ENCODE peak calls at places on chromosomes 7 and 10, in eight cellular contexts. Z is AG04450; T is suprapubic skin; O is CD8-positive, alpha-beta T cell; Y is body of pancreas; E is CD8-positive, alpha-beta memory T cell; W is PC-9; R is uterus. V is an unnamed sample. For H3K9me3, the result is how much of the 10 kb centered on the place peaks cover.

GRCh38 chr10:102421645-102422585 is 1.3 kb downstream of the FBXL15 start:
- DNase-seq in Z (no peak), Y (peak), W (peak), O (no peak), E (no peak), R (no peak), T (no peak), V (peak)

GRCh38 chr10:33252794-33253203 is 81.7 kb downstream of the NRP1 start:
- DNase-seq in O (no peak), R (no peak), T (no peak), W (no peak), Z (peak), E (no peak), Y (no peak), V (no peak)

GRCh38 chr7:84200859-84201258 is 6.3 kb upstream of the SEMA3A start:
- DNase-seq in O (no peak), R (no peak), T (no peak), W (no peak), E (no peak), Y (no peak), Z (peak), V (no peak)

GRCh38 chr10:1233031-1233430 is 176.8 kb downstream of the WDR37 start:
- DNase-seq in O (no peak), Y (no peak), T (no peak), Z (no peak), E (no peak), W (no peak), R (no peak), V (no peak)

GRCh38 chr7:51647486-51647885 is 330.9 kb upstream of the COBL start:
- DNase-seq in W (no peak), E (no peak), Z (no peak), O (no peak), R (no peak), T (no peak), Y (no peak), V (no peak)

GRCh38 chr10:119981826-119982225 is 89.3 kb downstream of the SEC23IP start:
- DNase-seq in T (no peak), Y (no peak), O (no peak), R (no peak), W (no peak), E (no peak), Z (no peak), V (peak)

GRCh38 chr10:77925795-77926565 is 575 bp downstream of the DLG5 start:
- DNase-seq in R (peak), O (no peak), Y (peak), T (peak), Z (no peak), E (no peak), W (peak), V (no peak)

GRCh38 chr10:26359670-26360069 is 78.5 kb upstream of the APBB1IP start:
- DNase-seq in W (no peak), R (no peak), E (no peak), Y (no peak), O (no peak), Z (no peak), T (no peak), V (no peak)

GRCh38 chr7:140019606-140020005 is 43.1 kb downstream of the PARP12 start:
- DNase-seq in Z (no peak), O (no peak), T (no peak), E (no peak), W (no peak), R (no peak), Y (no peak), V (no peak)

GRCh38 chr10:6843477-6843876 is 263.4 kb upstream of the PRKCQ start:
- DNase-seq in R (no peak), Y (no peak), O (no peak), T (no peak), E (no peak), W (no peak), Z (no peak), V (no peak)

GRCh38 chr7:47654672-47655340 is 72.9 kb upstream of the TNS3 start:
- DNase-seq in T (no peak), R (no peak), W (no peak), E (no peak), Z (peak), Y (no peak), O (no peak), V (no peak)

GRCh38 chr7:154942718-154943117 is 60.2 kb downstream of the PAXIP1 start:
- DNase-seq in Z (no peak), Y (no peak), O (no peak), W (no peak), T (no peak), E (no peak), R (no peak), V (no peak)

GRCh38 chr10:72637398-72637857 is 11.5 kb upstream of the MICU1 start:
- DNase-seq in E (no peak), R (no peak), T (no peak), O (no peak), Y (no peak), W (peak), Z (no peak), V (peak)

GRCh38 chr7:36019966-36020365 is 133.1 kb upstream of the EEPD1 start:
- DNase-seq in T (no peak), Y (no peak), R (no peak), E (no peak), O (peak), W (no peak), Z (no peak), V (no peak)

DNA sequence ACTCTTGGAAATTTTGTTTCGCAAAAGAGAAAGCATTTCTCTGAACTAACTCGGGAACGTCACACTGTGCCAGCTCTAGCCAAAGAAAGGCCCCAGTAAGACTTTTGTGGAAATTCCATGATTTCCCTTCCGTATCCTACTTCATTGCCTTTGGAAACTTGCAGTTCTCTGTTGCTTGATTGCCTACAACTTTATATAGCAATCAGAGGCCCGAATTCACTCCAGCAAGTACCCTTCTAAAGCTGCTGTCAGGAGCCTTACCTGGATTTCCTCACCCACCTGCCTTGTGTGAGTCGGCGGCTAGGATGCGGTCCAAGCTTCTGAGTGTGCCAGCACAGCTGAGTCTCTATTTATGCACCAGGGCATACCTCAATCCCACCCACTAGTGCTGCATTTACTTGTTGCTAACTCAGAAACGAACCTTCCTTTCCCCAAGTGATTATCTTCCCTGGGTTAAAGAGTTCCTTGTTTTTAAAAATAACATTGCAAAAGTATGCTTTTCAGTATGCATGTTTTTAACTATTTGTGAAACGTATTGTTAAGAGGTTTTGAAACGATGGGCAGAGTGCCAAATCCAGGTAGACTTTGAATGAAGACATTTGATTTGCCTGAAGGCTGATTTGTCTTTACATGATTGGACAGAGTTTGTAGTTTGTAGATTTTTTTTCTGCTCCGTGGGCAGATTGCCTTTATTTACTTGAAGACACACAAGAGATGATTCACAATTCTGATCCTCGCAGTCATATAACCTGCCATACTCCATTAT is at the start of gene AGR2:
- DNase-seq in Z (no peak), R (no peak), Y (no peak), T (no peak), O (no peak), E (no peak), W (peak), V (no peak)
- H3K27ac ChIP-seq in Z (no peak), R (no peak), Y (peak), T (peak), O (no peak), E (no peak), W (peak), V (no peak)

GRCh38 chr10:133474027-133474426 is 20.3 kb downstream of the SCART1 start:
- DNase-seq in W (no peak), R (no peak), Z (no peak), O (no peak), E (no peak), T (no peak), Y (no peak), V (no peak)

GRCh38 chr10:133474833-133475734 is 21.3 kb downstream of the SCART1 start:
- DNase-seq in W (no peak), O (no peak), R (no peak), E (no peak), Y (no peak), Z (no peak), T (no peak), V (no peak)

GRCh38 chr10:133475821-133476640 is 22.3 kb downstream of the SCART1 start:
- DNase-seq in O (no peak), E (no peak), R (no peak), Y (no peak), T (no peak), Z (no peak), W (no peak), V (no peak)

GRCh38 chr10:133471300-133472109 is 17.8 kb downstream of the SCART1 start:
- DNase-seq in E (no peak), Y (no peak), Z (no peak), W (no peak), O (no peak), T (no peak), R (no peak), V (no peak)

GRCh38 chr10:133473270-133473669 is 19.5 kb downstream of the SCART1 start:
- DNase-seq in E (no peak), T (no peak), W (no peak), Z (no peak), Y (no peak), O (no peak), R (no peak), V (no peak)
- H3K9me3 ChIP-seq in E (under half), T (under half), W (under half), Z (under half), Y (under half), O (under half), R (under half), V (under half)

GRCh38 chr7:113548137-113548536 is 370.7 kb downstream of the PPP1R3A start:
- DNase-seq in W (no peak), Y (no peak), E (no peak), T (no peak), R (no peak), O (no peak), Z (no peak), V (no peak)
- H3K27ac ChIP-seq in W (no peak), Y (no peak), E (no peak), T (no peak), R (no peak), O (no peak), Z (no peak), V (no peak)

GRCh38 chr10:105952153-105952552 is 1212.4 kb downstream of the SORCS1 start:
- DNase-seq in O (no peak), W (no peak), Z (peak), E (no peak), R (no peak), T (no peak), Y (peak), V (no peak)

GRCh38 chr10:105950410-105950809 is 1214.1 kb downstream of the SORCS1 start:
- DNase-seq in W (no peak), R (no peak), E (no peak), Z (no peak), Y (peak), T (no peak), O (no peak), V (peak)

GRCh38 chr10:105956550-105956949 is 1208.0 kb downstream of the SORCS1 start:
- DNase-seq in W (no peak), O (no peak), R (no peak), E (no peak), Z (no peak), Y (no peak), T (no peak), V (no peak)

DNA sequence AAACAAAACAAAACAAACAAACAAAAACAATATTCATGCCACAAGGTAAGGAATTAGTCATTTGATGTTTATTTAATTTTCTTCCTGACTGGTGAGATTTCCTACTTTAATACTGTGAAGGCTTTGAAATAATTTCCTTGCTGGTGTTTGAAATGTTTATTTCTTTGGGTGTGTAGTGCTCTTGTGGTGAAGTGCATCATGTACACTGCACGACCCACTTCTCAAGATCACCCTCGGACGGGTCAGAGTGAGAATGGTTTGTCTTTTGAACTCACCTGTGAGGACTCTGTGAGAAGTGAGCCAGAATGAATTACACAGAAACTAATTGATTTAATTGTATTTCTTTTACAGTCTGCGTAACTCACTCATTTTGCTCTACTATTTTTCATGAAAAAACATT is 1211.5 kb downstream of the SORCS1 start:
- DNase-seq in Z (no peak), R (no peak), E (no peak), O (no peak), T (no peak), W (no peak), Y (no peak), V (no peak)
- H3K9me3 ChIP-seq in Z (under half), R (under half), E (under half), O (under half), T (under half), W (under half), Y (under half), V (under half)

GRCh38 chr7:121275204-121275603 is 53.6 kb upstream of the WNT16 start:
- DNase-seq in O (no peak), W (no peak), E (no peak), Z (no peak), T (no peak), R (no peak), Y (no peak), V (no peak)

GRCh38 chr7:121279822-121280221 is 49.0 kb upstream of the WNT16 start:
- DNase-seq in O (no peak), Z (no peak), Y (no peak), E (no peak), R (no peak), W (no peak), T (no peak), V (no peak)

GRCh38 chr7:121279060-121279620 is 49.7 kb upstream of the WNT16 start:
- DNase-seq in Z (no peak), O (no peak), E (no peak), T (no peak), Y (no peak), R (no peak), W (no peak), V (no peak)

GRCh38 chr7:121276276-121276675 is 52.5 kb upstream of the WNT16 start:
- DNase-seq in E (no peak), R (no peak), W (no peak), T (no peak), O (no peak), Z (no peak), Y (no peak), V (no peak)

GRCh38 chr7:121278120-121279021 is 50.4 kb upstream of the WNT16 start:
- DNase-seq in W (no peak), O (no peak), E (no peak), R (no peak), Z (no peak), T (no peak), Y (no peak), V (no peak)
- H3K27ac ChIP-seq in W (no peak), O (no peak), E (no peak), R (no peak), Z (peak), T (no peak), Y (no peak), V (no peak)

DNA sequence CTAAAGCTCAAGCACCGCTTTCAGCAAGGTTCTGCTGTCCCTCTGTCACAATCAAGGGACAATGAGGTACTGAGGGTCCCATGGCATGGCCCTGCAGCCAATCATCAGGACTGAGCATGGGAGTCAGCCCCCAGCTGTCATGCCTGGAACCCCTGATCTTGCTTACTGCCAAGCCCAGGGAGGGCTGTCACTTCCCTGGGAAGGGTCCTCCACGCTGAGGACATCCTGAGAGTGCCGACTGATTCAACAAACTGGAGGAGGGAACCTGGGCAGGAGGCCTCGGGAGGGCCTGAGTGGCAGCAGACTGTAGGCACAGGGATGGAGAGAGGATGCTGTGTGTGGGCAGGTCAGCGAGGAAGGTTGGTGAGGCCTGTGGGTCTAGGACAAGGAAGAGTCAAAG is 154.3 kb downstream of the ZNF248 start:
- DNase-seq in E (no peak), O (no peak), Y (no peak), T (no peak), Z (no peak), R (no peak), W (no peak), V (no peak)
- H3K9me3 ChIP-seq in E (under half), O (under half), Y (under half), T (under half), Z (half or more), R (under half), W (under half), V (under half)

V was measured in adrenal gland.